ENCODE peak calls at places on chromosomes 7 and 10, in ten cellular contexts. E, B, Z, H, K, I, Y, D, N and C are unnamed samples. For H3K27me3, the result is how much of the 10 kb centered on the place peaks cover.

GRCh38 chr10:124690971-124691370 is 53.2 kb downstream of the FAM53B start:
- DNase-seq in Z (no peak), K (no peak), B (no peak), E (no peak), N (no peak), H (no peak), I (no peak), Y (no peak), D (no peak), C (no peak)

GRCh38 chr7:132103718-132104117 is 472.6 kb downstream of the PLXNA4 start:
- DNase-seq in N (no peak), I (no peak), E (no peak), D (no peak), H (no peak), Z (no peak), Y (no peak), B (no peak), K (no peak), C (no peak)

GRCh38 chr10:129099486-129099885 is 367.6 kb upstream of the MGMT start:
- DNase-seq in I (no peak), D (no peak), H (no peak), E (no peak), K (no peak), N (no peak), Y (no peak), Z (no peak), B (no peak), C (no peak)

GRCh38 chr7:137343483-137343841 is at the start of gene PTN:
- DNase-seq in B (no peak), D (peak), Z (peak), Y (peak), H (peak), E (peak), I (no peak), K (no peak), N (no peak), C (peak)

GRCh38 chr7:130356760-130357611 is 12.4 kb downstream of the CPA5 start:
- DNase-seq in N (peak), I (peak), B (no peak), Y (peak), K (no peak), E (peak), Z (peak), D (no peak), H (no peak), C (peak)

GRCh38 chr10:47451998-47452494 is 31.9 kb downstream of the ANXA8 start:
- DNase-seq in E (no peak), N (no peak), B (no peak), H (no peak), Z (no peak), D (no peak), Y (no peak), I (no peak), K (no peak), C (no peak)

GRCh38 chr7:98836811-98837631 is 32.8 kb downstream of the TMEM130 start:
- DNase-seq in Z (peak), N (no peak), K (no peak), H (peak), Y (peak), E (peak), D (no peak), I (no peak), B (no peak), C (peak)

GRCh38 chr10:109427421-109427820 is 495.9 kb downstream of the XPNPEP1 start:
- DNase-seq in H (no peak), Y (peak), D (no peak), E (peak), B (no peak), K (no peak), N (no peak), Z (no peak), I (no peak), C (no peak)

GRCh38 chr7:29229946-29230345 is 35.4 kb downstream of the CHN2 start:
- DNase-seq in D (no peak), E (no peak), N (no peak), Y (no peak), K (no peak), H (no peak), B (no peak), I (no peak), Z (no peak), C (no peak)

GRCh38 chr10:119281581-119282071 is 74.3 kb downstream of the GRK5 start:
- DNase-seq in N (peak), Y (peak), I (peak), H (no peak), D (no peak), E (no peak), Z (peak), K (no peak), B (no peak), C (no peak)

GRCh38 chr7:14754631-14755030 is 147.9 kb downstream of the DGKB start:
- DNase-seq in Z (no peak), H (no peak), E (peak), D (no peak), I (no peak), N (no peak), K (no peak), Y (peak), B (peak), C (peak)

GRCh38 chr7:87797798-87798403 is 78.3 kb downstream of the SLC25A40 start:
- DNase-seq in B (peak), K (no peak), N (no peak), I (no peak), D (no peak), Y (peak), E (peak), H (peak), Z (no peak), C (peak)

GRCh38 chr10:127833804-127834203 is 58.9 kb downstream of the CLRN3 start:
- DNase-seq in I (no peak), K (no peak), Y (no peak), Z (no peak), D (no peak), N (no peak), E (no peak), H (no peak), B (no peak), C (no peak)

GRCh38 chr7:38222481-38223096 is 44.5 kb downstream of the STARD3NL start:
- DNase-seq in E (peak), H (peak), K (no peak), B (peak), D (no peak), Z (no peak), N (no peak), Y (peak), I (no peak), C (peak)

GRCh38 chr7:101938115-101938514 is 120.7 kb downstream of the CUX1 start:
- DNase-seq in B (no peak), Z (no peak), I (no peak), N (no peak), D (no peak), H (no peak), Y (no peak), E (no peak), K (no peak), C (no peak)

GRCh38 chr7:101589976-101590662 is 39.0 kb downstream of the MYL10 start:
- DNase-seq in D (no peak), Z (no peak), N (no peak), K (no peak), I (no peak), E (no peak), B (no peak), H (no peak), Y (no peak), C (no peak)

GRCh38 chr10:130076681-130077080 is 33.9 kb downstream of the C10orf143 start:
- DNase-seq in B (no peak), N (no peak), D (no peak), K (no peak), Y (no peak), I (no peak), H (no peak), Z (no peak), E (no peak), C (no peak)

GRCh38 chr7:157875230-157876179 is 538.7 kb downstream of the DNAJB6 start:
- DNase-seq in K (no peak), Z (no peak), D (no peak), I (no peak), B (no peak), E (no peak), Y (no peak), N (peak), H (peak), C (peak)

GRCh38 chr7:129391546-129392211 is 42.6 kb upstream of the STRIP2 start:
- DNase-seq in D (no peak), Y (no peak), B (no peak), I (no peak), N (no peak), H (no peak), K (no peak), Z (no peak), E (no peak), C (no peak)

GRCh38 chr7:100897772-100898454 is 2.2 kb upstream of the ACHE start:
- DNase-seq in Z (no peak), I (no peak), B (no peak), Y (no peak), H (no peak), K (no peak), E (no peak), N (no peak), D (no peak), C (no peak)

GRCh38 chr10:83680470-83680891 is 458.8 kb upstream of the GHITM start:
- DNase-seq in K (no peak), Z (no peak), E (no peak), N (no peak), D (no peak), Y (no peak), I (no peak), H (no peak), B (no peak), C (no peak)

GRCh38 chr7:80027616-80028173 is 106.9 kb upstream of the GNAI1 start:
- DNase-seq in I (no peak), D (no peak), K (no peak), E (peak), B (peak), H (no peak), N (no peak), Y (no peak), Z (no peak), C (no peak)

GRCh38 chr10:10792681-10793080 is 225.0 kb upstream of the CELF2 start:
- DNase-seq in K (no peak), N (no peak), H (peak), Y (peak), I (no peak), E (peak), B (peak), Z (no peak), D (no peak), C (peak)
- H3K27ac ChIP-seq in K (no peak), N (no peak), H (peak), Y (peak), I (no peak), E (peak), B (peak), Z (peak), D (no peak), C (peak)

DNA sequence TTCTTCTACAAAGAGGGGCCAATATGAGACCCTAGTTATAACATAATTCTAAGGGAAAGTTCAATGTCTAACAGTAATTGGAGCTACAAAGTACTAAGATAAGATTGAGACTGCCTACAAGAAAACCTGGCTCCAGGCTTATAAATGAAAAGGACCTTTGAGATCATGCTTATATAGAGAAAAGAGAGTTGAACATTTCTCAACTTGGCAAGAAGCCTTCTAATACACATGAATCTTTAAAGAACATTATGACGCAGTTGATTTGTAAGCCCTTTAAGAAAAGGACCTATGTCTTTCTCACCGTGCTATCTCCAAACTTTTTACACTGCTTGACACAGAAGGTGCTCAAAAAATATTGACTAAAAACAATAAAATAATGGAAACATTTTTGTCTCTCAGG is 87.9 kb downstream of the TPK1 start:
- DNase-seq in Y (no peak), B (no peak), K (no peak), D (no peak), N (no peak), I (no peak), H (no peak), Z (no peak), E (no peak), C (no peak)
- H3K27me3 ChIP-seq in Y (under half), B (under half), K (under half), D (under half), N (under half), I (under half), H (under half), Z (under half), E (under half), C (under half)

DNA sequence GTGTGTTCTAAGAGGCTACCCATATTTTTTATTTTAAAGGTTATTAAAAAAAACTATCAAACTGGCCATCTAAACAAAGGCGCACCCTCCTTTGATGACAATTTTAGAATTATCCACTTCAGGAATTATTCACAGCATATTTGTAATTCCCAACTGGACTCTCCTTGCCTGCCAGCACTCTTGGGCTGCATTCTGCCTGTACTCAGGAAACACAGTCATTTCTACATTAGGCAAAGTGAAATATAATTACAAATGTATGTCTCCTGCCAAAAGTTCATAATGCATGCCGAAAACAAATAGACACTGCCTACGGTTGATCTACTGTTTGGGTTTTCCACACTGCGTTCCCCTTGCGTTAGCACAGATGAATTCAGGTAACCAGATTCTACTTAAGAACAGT is 2.0 kb downstream of the HGF start:
- DNase-seq in E (no peak), H (no peak), B (no peak), Z (no peak), N (no peak), K (no peak), Y (peak), I (no peak), D (no peak), C (no peak)
- H3K27ac ChIP-seq in E (no peak), H (no peak), B (no peak), Z (peak), N (no peak), K (peak), Y (no peak), I (peak), D (no peak), C (no peak)

GRCh38 chr7:134612197-134612596 is 34.5 kb upstream of the BPGM start:
- DNase-seq in E (no peak), N (no peak), Z (no peak), Y (no peak), I (no peak), D (no peak), K (no peak), B (peak), H (no peak), C (no peak)

GRCh38 chr7:134613623-134614347 is 32.9 kb upstream of the BPGM start:
- DNase-seq in N (no peak), B (peak), E (peak), K (no peak), H (no peak), Z (no peak), D (no peak), I (peak), Y (peak), C (peak)

GRCh38 chr7:134616611-134617010 is 30.0 kb upstream of the BPGM start:
- DNase-seq in H (no peak), Y (no peak), Z (no peak), B (no peak), E (no peak), N (no peak), K (no peak), I (no peak), D (no peak), C (no peak)

GRCh38 chr7:134605978-134606923 is 40.4 kb upstream of the BPGM start:
- DNase-seq in K (no peak), E (no peak), H (peak), N (peak), Y (peak), Z (peak), D (no peak), I (no peak), B (peak), C (peak)

GRCh38 chr7:134611611-134612151 is 35.0 kb upstream of the BPGM start:
- DNase-seq in Z (no peak), H (no peak), I (no peak), E (no peak), N (no peak), Y (no peak), K (no peak), D (no peak), B (no peak), C (no peak)
- H3K27me3 ChIP-seq in Z (under half), H (under half), I (under half), E (under half), N (under half), Y (under half), K (under half), D (under half), B (under half), C (under half)

DNA sequence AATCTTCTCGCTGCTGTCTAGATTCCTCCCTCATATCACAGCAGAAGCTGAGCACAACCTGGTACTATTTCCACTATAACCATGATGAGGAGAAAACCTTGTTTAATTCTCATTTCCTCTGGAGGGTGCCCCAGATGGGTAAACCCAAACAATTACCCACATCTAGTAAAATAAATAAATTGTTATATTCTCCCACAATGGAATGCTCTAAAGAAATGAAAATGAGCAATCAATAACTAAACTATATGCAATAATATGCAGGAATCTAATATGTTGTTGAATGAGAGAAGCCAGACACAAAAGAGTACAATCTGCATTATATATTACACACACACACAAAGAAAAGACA is 37.0 kb downstream of the SGMS1 start:
- DNase-seq in I (no peak), B (no peak), Z (no peak), N (no peak), Y (no peak), K (no peak), E (no peak), H (no peak), D (no peak), C (no peak)
- H3K27ac ChIP-seq in I (no peak), B (no peak), Z (no peak), N (no peak), Y (no peak), K (no peak), E (no peak), H (no peak), D (no peak), C (peak)

GRCh38 chr7:27873006-27873295 is 133.0 kb downstream of the TAX1BP1 start:
- DNase-seq in D (no peak), B (no peak), Y (peak), H (no peak), Z (no peak), I (no peak), E (no peak), K (no peak), N (no peak), C (no peak)
- H3K27me3 ChIP-seq in D (under half), B (under half), Y (under half), H (under half), Z (under half), I (under half), E (under half), K (under half), N (under half), C (under half)

GRCh38 chr7:43112941-43113621 is 634 bp downstream of the HECW1 start:
- DNase-seq in B (peak), Z (peak), K (no peak), N (peak), H (peak), E (no peak), D (peak), I (no peak), Y (peak), C (peak)
- H3K27ac ChIP-seq in B (no peak), Z (no peak), K (no peak), N (no peak), H (no peak), E (no peak), D (no peak), I (no peak), Y (no peak), C (no peak)